ENCODE peak calls at places on chromosomes 2 and 18, in six cellular contexts. Z is body of pancreas, G is IMR-90, U is stomach, Q is GM12878, F is uterus. T is an unnamed sample.

GRCh38 chr2:128545085-128545484 is 226.4 kb upstream of the HS6ST1 start:
- DNase-seq in Z (no peak), G (no peak), U (peak), Q (no peak), F (no peak), T (no peak)

GRCh38 chr2:43018179-43019024 is 208.0 kb downstream of the ZFP36L2 start:
- DNase-seq in Z (peak), G (peak), U (peak), Q (no peak), F (peak), T (peak)

GRCh38 chr2:233473386-233473791 is 93.2 kb downstream of the USP40 start:
- DNase-seq in Z (no peak), G (no peak), U (peak), Q (no peak), F (no peak), T (no peak)

GRCh38 chr2:43106767-43107527 is 119.5 kb downstream of the ZFP36L2 start:
- DNase-seq in Z (no peak), G (no peak), U (no peak), Q (peak), F (no peak), T (no peak)

GRCh38 chr2:55965276-55965675 is 41.7 kb upstream of the EFEMP1 start:
- DNase-seq in Z (no peak), G (no peak), U (no peak), Q (no peak), F (no peak), T (no peak)

GRCh38 chr18:79853993-79854364 is 56.2 kb downstream of the KCNG2 start:
- DNase-seq in Z (no peak), G (no peak), U (no peak), Q (no peak), F (no peak), T (no peak)

GRCh38 chr2:105972226-105972625 is 221.9 kb downstream of the UXS1 start:
- DNase-seq in Z (no peak), G (no peak), U (no peak), Q (no peak), F (no peak), T (no peak)

GRCh38 chr2:229297284-229297683 is 26.2 kb upstream of the PID1 start:
- DNase-seq in Z (no peak), G (no peak), U (no peak), Q (no peak), F (no peak), T (no peak)

GRCh38 chr2:74530239-74531161 is 767 bp downstream of the HTRA2 start:
- DNase-seq in Z (peak), G (peak), U (peak), Q (peak), F (no peak), T (no peak)

GRCh38 chr2:2828774-2829368 is 497.8 kb upstream of the MYT1L start:
- DNase-seq in Z (no peak), G (no peak), U (peak), Q (no peak), F (no peak), T (no peak)

GRCh38 chr2:214005337-214005736 is 405.5 kb upstream of the VWC2L start:
- DNase-seq in Z (no peak), G (peak), U (no peak), Q (no peak), F (no peak), T (no peak)

GRCh38 chr2:190318931-190319556 is 582 bp downstream of the HIBCH start:
- DNase-seq in Z (no peak), G (peak), U (no peak), Q (no peak), F (no peak), T (no peak)

GRCh38 chr2:121005512-121005911 is 269.8 kb downstream of the GLI2 start:
- DNase-seq in Z (no peak), G (no peak), U (no peak), Q (no peak), F (no peak), T (no peak)

GRCh38 chr2:12008425-12009061 is 262.1 kb downstream of the LPIN1 start:
- DNase-seq in Z (no peak), G (peak), U (no peak), Q (peak), F (no peak), T (no peak)

GRCh38 chr2:20366672-20367116 is 16.1 kb upstream of the PUM2 start:
- DNase-seq in Z (no peak), G (peak), U (no peak), Q (no peak), F (no peak), T (no peak)

GRCh38 chr2:221649045-221649444 is 76.9 kb upstream of the EPHA4 start:
- DNase-seq in Z (peak), G (no peak), U (no peak), Q (no peak), F (no peak), T (no peak)

GRCh38 chr2:231541605-231542509 is 11.6 kb upstream of the NMUR1 start:
- DNase-seq in Z (no peak), G (no peak), U (no peak), Q (no peak), F (no peak), T (no peak)

GRCh38 chr2:96205888-96206287 is 2.7 kb downstream of the STARD7 start:
- DNase-seq in Z (no peak), G (peak), U (no peak), Q (no peak), F (no peak), T (no peak)

DNA sequence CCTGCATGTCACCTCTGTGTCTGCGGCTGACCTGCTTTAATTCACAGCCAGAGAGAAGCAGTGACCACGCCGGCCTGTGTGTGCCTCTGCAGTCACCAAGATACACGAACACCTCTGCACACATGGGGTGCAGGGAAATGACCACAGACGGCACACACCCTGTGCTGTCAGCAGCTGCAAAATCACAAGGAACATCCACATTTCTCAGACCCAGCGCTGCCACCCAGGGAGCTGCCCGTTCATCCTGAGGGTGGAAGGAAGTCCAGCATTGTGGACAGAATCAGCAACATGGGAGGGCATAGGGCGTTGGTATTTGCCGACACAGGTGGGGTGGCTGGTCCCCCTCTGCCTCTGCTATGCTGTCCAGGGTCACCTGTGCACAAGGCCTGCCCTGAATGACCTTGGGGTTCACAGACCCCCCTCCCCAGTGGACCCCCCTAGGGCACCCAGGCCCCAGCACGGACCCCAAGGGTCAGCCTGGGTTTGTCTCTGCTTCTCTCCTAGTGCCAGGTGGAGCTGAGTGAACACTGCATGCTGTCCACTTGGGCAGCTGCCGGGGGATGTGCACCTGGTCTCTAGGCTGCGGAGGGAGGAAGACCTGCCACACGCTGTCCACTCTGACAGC is 107.4 kb downstream of the PXDN start:
- DNase-seq in Z (no peak), G (no peak), U (no peak), Q (no peak), F (no peak), T (no peak)
- H3K4me3 ChIP-seq in Z (no peak), G (no peak), U (no peak), Q (no peak), F (no peak), T (no peak)

DNA sequence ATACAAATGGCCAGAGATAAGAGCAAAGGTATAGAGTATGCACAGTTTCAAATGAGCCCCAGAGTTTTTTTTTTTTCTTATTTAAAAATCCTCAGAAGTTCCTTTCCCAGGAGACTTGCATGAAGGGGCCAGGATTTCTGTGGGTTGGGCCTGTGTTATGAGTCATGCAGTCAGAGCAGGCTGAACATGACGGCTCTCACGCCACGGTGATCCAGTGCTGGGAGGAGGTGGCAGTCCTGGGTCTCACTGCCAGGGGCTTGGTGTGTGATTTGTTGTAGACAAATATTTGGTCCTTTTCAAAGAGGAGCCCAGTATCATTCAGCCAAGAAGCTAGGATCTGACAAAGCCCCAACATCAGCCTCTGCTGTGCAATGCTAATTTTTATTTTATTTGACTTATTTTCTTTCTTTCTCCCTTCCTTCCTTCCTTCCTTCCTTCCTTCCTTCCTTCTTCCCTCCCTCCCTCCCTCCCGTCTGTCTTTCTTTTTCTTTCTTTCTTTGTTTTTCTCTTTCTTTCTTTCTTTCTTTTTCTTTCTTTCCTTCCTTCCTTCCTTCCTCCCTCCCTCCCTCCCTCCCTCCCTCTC is 10.4 kb upstream of the KCNE4 start:
- DNase-seq in Z (peak), G (peak), U (peak), Q (no peak), F (peak), T (peak)
- TF ChIP-seq POLR2A in Z (no peak), G (peak), U (no peak), Q (no peak), F (no peak), T (peak)

GRCh38 chr2:101112772-101113157 is 38.4 kb downstream of the TBC1D8 start:
- DNase-seq in Z (no peak), G (no peak), U (no peak), Q (no peak), F (no peak), T (peak)
- H3K4me3 ChIP-seq in Z (no peak), G (no peak), U (no peak), Q (no peak), F (no peak), T (no peak)

DNA sequence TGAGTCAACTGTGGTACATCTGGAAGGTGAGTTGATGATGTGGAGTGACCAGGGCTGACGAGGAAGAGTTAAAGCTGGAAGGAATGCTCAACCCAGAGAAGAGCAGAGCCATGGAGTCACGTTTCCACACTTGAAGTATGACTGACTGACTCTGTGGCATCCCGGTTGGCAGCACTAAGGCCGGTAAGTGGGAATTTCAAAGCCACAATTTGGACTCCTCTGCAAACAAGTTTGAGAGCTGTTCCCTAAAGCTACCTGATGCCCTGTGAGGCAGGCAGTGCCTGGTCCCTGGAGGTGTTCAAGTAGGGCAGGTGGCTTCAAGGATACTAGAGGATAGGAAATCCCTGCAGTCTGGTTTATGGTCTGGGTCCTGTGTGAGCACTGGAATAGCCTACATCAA is 69.3 kb upstream of the ITGB6 start:
- DNase-seq in Z (no peak), G (no peak), U (no peak), Q (no peak), F (peak), T (no peak)
- TF ChIP-seq POLR2A in Z (no peak), G (no peak), U (no peak), Q (no peak), F (no peak), T (no peak)

DNA sequence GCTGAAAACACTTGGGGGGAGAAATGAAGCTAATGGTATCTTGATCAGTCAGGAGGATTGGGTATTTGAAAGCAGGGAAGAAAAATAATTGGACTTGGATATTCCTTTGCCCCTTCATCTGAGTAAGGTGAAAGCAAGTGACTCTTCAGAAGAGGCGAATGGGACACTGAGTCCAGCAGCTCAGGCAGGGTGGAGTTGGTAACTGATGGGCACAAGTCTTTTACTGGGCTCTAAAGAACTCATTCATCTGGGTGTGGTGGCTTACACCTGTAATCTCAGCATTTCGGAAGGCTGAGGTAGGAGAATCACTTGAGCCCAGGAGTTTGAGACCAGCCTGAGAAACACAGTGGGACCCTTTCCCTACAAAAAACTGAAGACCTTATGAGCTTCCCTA is 11.2 kb downstream of the CFLAR start:
- DNase-seq in Z (no peak), G (no peak), U (no peak), Q (no peak), F (no peak), T (no peak)
- H3K4me3 ChIP-seq in Z (no peak), G (no peak), U (peak), Q (peak), F (no peak), T (peak)

DNA sequence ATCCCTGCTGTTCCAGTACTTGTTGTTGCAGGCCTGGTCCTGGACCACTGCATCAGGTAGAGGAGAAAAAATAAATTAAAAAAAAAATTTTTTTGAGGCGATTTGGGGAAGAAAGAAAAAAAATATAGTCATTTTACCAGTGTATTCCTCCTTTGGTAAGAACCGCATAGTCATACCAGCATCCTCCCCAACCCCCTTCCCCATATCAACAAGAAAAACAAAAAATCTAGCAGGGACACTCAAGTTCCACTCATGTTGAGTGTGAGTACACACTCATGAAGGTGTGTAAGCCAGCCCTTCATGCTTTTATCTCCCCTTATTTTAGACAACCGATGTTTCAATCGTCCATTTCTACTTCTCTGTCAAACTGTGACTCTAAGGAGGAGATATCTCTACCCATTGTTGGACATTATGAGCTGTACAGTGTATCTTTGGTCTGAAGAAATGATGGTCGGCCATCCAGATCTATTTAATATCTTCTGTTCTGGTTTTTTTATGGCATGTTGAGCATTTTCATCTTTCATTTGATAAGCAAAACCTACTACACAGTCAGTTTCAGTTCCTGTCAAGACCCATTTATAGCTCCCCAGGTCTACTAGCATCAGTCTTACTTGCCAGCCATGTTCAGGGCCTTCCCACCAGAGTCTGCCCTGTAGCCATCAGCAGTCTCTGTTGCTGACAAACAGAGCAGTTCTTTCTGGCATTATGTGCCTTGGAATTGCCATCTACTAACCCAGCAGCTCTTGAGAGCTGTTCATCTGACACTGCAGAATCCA is 20.0 kb downstream of the ELP2 start:
- DNase-seq in Z (no peak), G (no peak), U (no peak), Q (peak), F (no peak), T (no peak)
- TF ChIP-seq POLR2A in Z (no peak), G (no peak), U (no peak), Q (no peak), F (no peak), T (no peak)

DNA sequence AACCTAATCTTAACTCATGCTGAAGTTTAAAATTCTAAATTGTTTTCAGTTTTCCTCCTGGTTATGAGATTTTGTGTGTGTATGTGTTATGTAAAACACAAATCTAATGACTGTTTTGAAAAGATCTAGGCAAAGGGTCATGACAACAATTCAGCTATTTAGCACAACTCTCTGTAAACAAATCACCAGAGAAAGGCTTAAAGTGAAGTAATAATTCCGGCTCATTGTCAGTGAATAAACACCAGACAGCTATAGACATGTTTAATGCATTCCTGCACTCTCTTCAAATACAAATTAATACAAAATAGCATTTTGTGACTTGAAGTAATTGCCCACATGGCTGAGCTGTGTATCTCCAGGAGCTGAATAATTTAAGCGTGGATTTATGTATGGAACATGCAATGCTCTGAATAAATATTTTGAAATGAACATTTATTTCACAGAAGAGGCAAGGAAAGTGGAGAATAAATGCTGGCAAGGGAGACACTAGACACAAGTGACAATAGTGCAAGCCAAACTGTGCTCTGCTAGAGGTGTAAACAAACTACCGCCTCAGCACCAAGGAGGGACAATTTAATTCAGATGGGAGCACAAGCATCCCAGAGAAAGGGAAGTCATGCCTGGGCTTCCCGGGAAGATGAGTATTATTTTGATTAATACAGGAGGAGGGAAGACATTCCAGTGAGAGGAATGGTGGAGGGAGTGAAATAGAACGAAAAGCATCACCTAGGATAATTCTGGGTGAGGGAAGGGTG is 133.6 kb upstream of the XPO1 start:
- DNase-seq in Z (no peak), G (no peak), U (no peak), Q (no peak), F (no peak), T (no peak)
- H3K4me3 ChIP-seq in Z (no peak), G (no peak), U (peak), Q (peak), F (no peak), T (peak)

GRCh38 chr18:44846450-44846849 is 165.8 kb downstream of the SETBP1 start:
- DNase-seq in Z (no peak), G (no peak), U (no peak), Q (no peak), F (no peak), T (no peak)

GRCh38 chr18:44842588-44843412 is 162.1 kb downstream of the SETBP1 start:
- DNase-seq in Z (no peak), G (no peak), U (no peak), Q (no peak), F (no peak), T (no peak)

GRCh38 chr18:44841221-44841620 is 160.5 kb downstream of the SETBP1 start:
- DNase-seq in Z (no peak), G (no peak), U (no peak), Q (no peak), F (no peak), T (no peak)

GRCh38 chr18:44841769-44842587 is 161.3 kb downstream of the SETBP1 start:
- DNase-seq in Z (no peak), G (no peak), U (no peak), Q (no peak), F (no peak), T (no peak)

DNA sequence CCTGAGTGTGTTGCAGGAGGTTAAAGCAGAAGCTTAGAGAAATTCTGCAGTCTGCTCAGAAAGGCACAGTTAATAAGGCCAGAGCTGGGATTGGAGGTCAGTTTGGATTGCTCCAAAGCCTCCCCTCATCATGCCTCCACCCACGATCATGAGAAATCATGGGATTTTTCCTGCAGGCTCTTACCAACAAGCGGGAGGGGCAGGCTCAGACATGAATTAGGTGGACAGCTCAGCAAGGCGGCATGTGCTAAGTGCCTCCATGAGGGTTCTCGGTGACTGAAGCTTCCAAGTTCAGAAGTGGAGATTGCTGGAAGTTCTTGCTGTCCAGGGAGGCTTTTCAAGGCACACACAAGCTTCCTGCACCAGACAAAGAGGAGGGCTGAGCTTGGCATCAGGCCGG is 163.8 kb downstream of the SETBP1 start:
- DNase-seq in Z (no peak), G (no peak), U (no peak), Q (no peak), F (no peak), T (no peak)
- TF ChIP-seq POLR2A in Z (no peak), G (no peak), U (no peak), Q (no peak), F (no peak), T (no peak)

DNA sequence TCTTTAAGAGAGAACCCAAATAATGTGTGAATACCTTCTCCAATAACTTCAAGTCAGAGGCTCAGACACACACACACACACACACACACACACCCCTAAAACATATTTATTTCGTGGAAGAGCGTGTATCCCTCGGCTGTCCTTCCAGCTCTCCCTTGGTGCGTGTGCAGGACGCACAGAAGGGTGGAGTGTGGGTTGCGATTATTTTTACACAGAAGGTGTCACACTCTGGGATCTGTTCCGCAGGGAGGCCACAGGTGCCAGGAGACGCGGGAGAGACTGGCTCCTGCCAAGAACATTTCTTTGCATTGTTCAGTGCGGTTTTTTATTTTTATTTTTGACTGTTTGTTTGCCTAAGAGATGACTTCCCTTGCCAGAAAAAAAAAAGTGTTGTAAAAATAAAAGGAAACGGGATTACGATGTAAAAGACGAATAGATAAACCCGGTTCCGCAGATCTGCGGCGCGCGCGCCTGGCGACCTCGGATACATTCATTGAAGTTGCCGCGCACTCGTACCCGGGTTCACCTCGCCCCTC is 47.2 kb upstream of the ATP6V1B1 start:
- DNase-seq in Z (no peak), G (no peak), U (no peak), Q (no peak), F (no peak), T (no peak)
- H3K4me3 ChIP-seq in Z (no peak), G (no peak), U (peak), Q (no peak), F (no peak), T (peak)